ENCODE peak calls at places on chromosomes 11 and 22, in four cellular contexts. U is aorta, R is right lobe of liver, K is kidney. T is an unnamed sample.

GRCh38 chr22:49229483-49230193 is 598.0 kb downstream of the BRD1 start:
- DNase-seq in U (no peak), R (no peak), K (no peak), T (no peak)

GRCh38 chr11:19891050-19891449 is 178.4 kb downstream of the NAV2 start:
- DNase-seq in U (no peak), R (no peak), K (no peak), T (no peak)

GRCh38 chr22:46473896-46474557 is 63.4 kb downstream of the CELSR1 start:
- DNase-seq in U (no peak), R (no peak), K (no peak), T (no peak)

GRCh38 chr11:68584097-68584496 is 100.2 kb upstream of the GAL start:
- DNase-seq in U (no peak), R (no peak), K (no peak), T (peak; percentile 82)

GRCh38 chr11:23957309-23957708 is 539.5 kb upstream of the LUZP2 start:
- DNase-seq in U (no peak), R (no peak), K (no peak), T (no peak)

GRCh38 chr11:78946945-78947914 is 372.6 kb upstream of the NARS2 start:
- DNase-seq in U (no peak), R (no peak), K (no peak), T (no peak)

GRCh38 chr11:94107363-94107762 is 21.3 kb upstream of the PANX1 start:
- DNase-seq in U (no peak), R (no peak), K (no peak), T (no peak)

GRCh38 chr11:130478204-130478701 is 29.8 kb downstream of the ADAMTS15 start:
- DNase-seq in U (peak; percentile 92), R (no peak), K (peak; percentile 93), T (no peak)

GRCh38 chr22:41305646-41306045 is 4.3 kb downstream of the ZC3H7B start:
- DNase-seq in U (no peak), R (no peak), K (no peak), T (no peak)

GRCh38 chr11:64619811-64620285 is 28.8 kb downstream of the SLC22A12 start:
- DNase-seq in U (no peak), R (peak; percentile 67), K (no peak), T (no peak)

GRCh38 chr22:18010263-18010662 is 14.1 kb downstream of the MICAL3 start:
- DNase-seq in U (no peak), R (no peak), K (no peak), T (no peak)

GRCh38 chr11:49995559-49995958 is 13.2 kb upstream of the OR4C12 start:
- DNase-seq in U (no peak), R (no peak), K (no peak), T (no peak)

GRCh38 chr22:50532824-50533344 is 3.1 kb upstream of the TYMP start:
- DNase-seq in U (no peak), R (peak; percentile 26), K (peak; percentile 41), T (peak; percentile 72)

GRCh38 chr22:50729391-50730012 is 8.5 kb upstream of the ACR start:
- DNase-seq in U (peak; percentile 65), R (peak; percentile 50), K (peak; percentile 63), T (peak; percentile 76)

GRCh38 chr22:49971232-49972162 is 10.9 kb downstream of the PIM3 start:
- DNase-seq in U (peak; percentile 94), R (peak; percentile 96), K (peak; percentile 95), T (peak; percentile 94)

GRCh38 chr11:112364962-112365481 is 104.4 kb upstream of the PLET1 start:
- DNase-seq in U (no peak), R (no peak), K (no peak), T (no peak)

GRCh38 chr22:30876925-30877553 is 91.5 kb downstream of the MORC2 start:
- DNase-seq in U (peak; percentile 38), R (peak; percentile 12), K (peak; percentile 72), T (no peak)

GRCh38 chr11:111977141-111978027 is 40.2 kb downstream of the DIXDC1 start:
- DNase-seq in U (peak; percentile 94), R (peak; percentile 83), K (peak; percentile 91), T (peak; percentile 82)

GRCh38 chr11:34053161-34053686 is 1.7 kb downstream of the CAPRIN1 start:
- DNase-seq in U (peak; percentile 90), R (peak; percentile 87), K (peak; percentile 89), T (peak; percentile 95)

GRCh38 chr11:70206226-70206785 is 3.2 kb downstream of the FADD start:
- DNase-seq in U (no peak), R (peak; percentile 34), K (no peak), T (peak; percentile 73)

GRCh38 chr11:111777094-111778046 is 11.2 kb upstream of the PPP2R1B start:
- DNase-seq in U (no peak), R (no peak), K (no peak), T (no peak)

GRCh38 chr22:49887716-49888115 is 30.5 kb downstream of the ALG12 start:
- DNase-seq in U (no peak), R (no peak), K (no peak), T (peak; percentile 21)

GRCh38 chr11:116329354-116330090 is 443.3 kb downstream of the BUD13 start:
- DNase-seq in U (no peak), R (no peak), K (no peak), T (no peak)

GRCh38 chr22:38755155-38755910 is 465 bp downstream of the SUN2 start:
- DNase-seq in U (peak; percentile 99), R (peak; percentile 98), K (peak; percentile 99), T (peak; percentile 98)

GRCh38 chr11:67353317-67354313 is at the start of gene POLD4:
- DNase-seq in U (peak; percentile 99), R (peak; percentile 99), K (peak; percentile 99), T (peak; percentile 99)

GRCh38 chr22:50503475-50504145 is 3.9 kb downstream of the LMF2 start:
- DNase-seq in U (no peak), R (no peak), K (peak; percentile 73), T (no peak)

GRCh38 chr11:75453916-75454655 is 21.1 kb upstream of the KLHL35 start:
- DNase-seq in U (no peak), R (no peak), K (no peak), T (no peak)

GRCh38 chr11:24324211-24324610 is 172.6 kb upstream of the LUZP2 start:
- DNase-seq in U (no peak), R (no peak), K (no peak), T (no peak)

GRCh38 chr11:26805001-26805400 is 83.1 kb upstream of the SLC5A12 start:
- DNase-seq in U (no peak), R (no peak), K (no peak), T (no peak)

GRCh38 chr11:31340903-31341572 is 28.5 kb downstream of the DCDC1 start:
- DNase-seq in U (no peak), R (no peak), K (no peak), T (no peak)

T was measured in spleen.